ENCODE peak calls at places on chromosomes 6 and 20, in four cellular contexts. One of them, this sample, is unnamed.

GRCh38 chr6:51398064-51398740 is 579.5 kb downstream of the TFAP2B start:
- DNase-seq in K562: no peak
- DNase-seq in GM12878: peak; percentile 24
- DNase-seq in HepG2: no peak
- DNase-seq in this sample: no peak

GRCh38 chr20:19757487-19757972 is 528 bp upstream of the RIN2 start:
- DNase-seq in K562: no peak
- DNase-seq in GM12878: no peak
- DNase-seq in HepG2: peak; percentile 60
- DNase-seq in this sample: peak; percentile 74

GRCh38 chr6:113481441-113481840 is 375.7 kb upstream of the MARCKS start:
- DNase-seq in K562: no peak
- DNase-seq in GM12878: no peak
- DNase-seq in HepG2: no peak
- DNase-seq in this sample: no peak

GRCh38 chr6:163589401-163589800 is 174.9 kb downstream of the QKI start:
- DNase-seq in K562: no peak
- DNase-seq in GM12878: no peak
- DNase-seq in HepG2: no peak
- DNase-seq in this sample: no peak

GRCh38 chr20:61043681-61044080 is 208.4 kb upstream of the CDH4 start:
- DNase-seq in K562: no peak
- DNase-seq in GM12878: no peak
- DNase-seq in HepG2: no peak
- DNase-seq in this sample: no peak

GRCh38 chr6:152404458-152404857 is 232.7 kb downstream of the SYNE1 start:
- DNase-seq in K562: no peak
- DNase-seq in GM12878: no peak
- DNase-seq in HepG2: no peak
- DNase-seq in this sample: no peak

GRCh38 chr6:36947570-36948351 is 6.8 kb upstream of the PI16 start:
- DNase-seq in K562: no peak
- DNase-seq in GM12878: no peak
- DNase-seq in HepG2: no peak
- DNase-seq in this sample: peak; percentile 4

GRCh38 chr20:40650707-40651106 is 38.3 kb downstream of the MAFB start:
- DNase-seq in K562: no peak
- DNase-seq in GM12878: no peak
- DNase-seq in HepG2: no peak
- DNase-seq in this sample: no peak

GRCh38 chr20:11569163-11569562 is 348.5 kb upstream of the BTBD3 start:
- DNase-seq in K562: no peak
- DNase-seq in GM12878: no peak
- DNase-seq in HepG2: no peak
- DNase-seq in this sample: peak; percentile 66

GRCh38 chr6:140490086-140490485 is 1115.6 kb upstream of the CITED2 start:
- DNase-seq in K562: no peak
- DNase-seq in GM12878: no peak
- DNase-seq in HepG2: no peak
- DNase-seq in this sample: no peak

GRCh38 chr20:46323557-46323956 is 15.3 kb upstream of the CDH22 start:
- DNase-seq in K562: no peak
- DNase-seq in GM12878: no peak
- DNase-seq in HepG2: no peak
- DNase-seq in this sample: no peak

GRCh38 chr20:18721716-18722115 is 91.9 kb upstream of the SCP2D1 start:
- DNase-seq in K562: no peak
- DNase-seq in GM12878: no peak
- DNase-seq in HepG2: no peak
- DNase-seq in this sample: no peak

GRCh38 chr6:68238097-68238597 is 396.9 kb upstream of the ADGRB3 start:
- DNase-seq in K562: peak; percentile 17
- DNase-seq in GM12878: no peak
- DNase-seq in HepG2: no peak
- DNase-seq in this sample: no peak

GRCh38 chr20:45826381-45827019 is 612 bp downstream of the TNNC2 start:
- DNase-seq in K562: peak; percentile 63
- DNase-seq in GM12878: no peak
- DNase-seq in HepG2: no peak
- DNase-seq in this sample: no peak

GRCh38 chr20:9889270-9889981 is 50.5 kb upstream of the PAK5 start:
- DNase-seq in K562: no peak
- DNase-seq in GM12878: peak; percentile 25
- DNase-seq in HepG2: peak; percentile 35
- DNase-seq in this sample: no peak

GRCh38 chr6:43978473-43979360 is 148.5 kb downstream of the MRPL14 start:
- DNase-seq in K562: no peak
- DNase-seq in GM12878: no peak
- DNase-seq in HepG2: no peak
- DNase-seq in this sample: no peak

GRCh38 chr6:149723771-149724417 is 6.0 kb upstream of the LATS1 start:
- DNase-seq in K562: peak; percentile 89
- DNase-seq in GM12878: no peak
- DNase-seq in HepG2: peak; percentile 77
- DNase-seq in this sample: no peak

GRCh38 chr20:21077809-21078345 is 28.3 kb downstream of the LINC00237 start:
- DNase-seq in K562: no peak
- DNase-seq in GM12878: no peak
- DNase-seq in HepG2: peak; percentile 99
- DNase-seq in this sample: no peak

GRCh38 chr20:43799150-43799711 is 72.4 kb upstream of the GTSF1L start:
- DNase-seq in K562: no peak
- DNase-seq in GM12878: no peak
- DNase-seq in HepG2: no peak
- DNase-seq in this sample: no peak

GRCh38 chr20:61487346-61488022 is 235.4 kb downstream of the CDH4 start:
- DNase-seq in K562: no peak
- DNase-seq in GM12878: no peak
- DNase-seq in HepG2: no peak
- DNase-seq in this sample: no peak

GRCh38 chr20:49899551-49900383 is 15.6 kb downstream of the SPATA2 start:
- DNase-seq in K562: no peak
- DNase-seq in GM12878: no peak
- DNase-seq in HepG2: no peak
- DNase-seq in this sample: no peak

GRCh38 chr20:52621401-52621800 is 350.8 kb upstream of the TSHZ2 start:
- DNase-seq in K562: no peak
- DNase-seq in GM12878: no peak
- DNase-seq in HepG2: no peak
- DNase-seq in this sample: no peak

GRCh38 chr20:24576447-24576846 is 107.0 kb downstream of the SYNDIG1 start:
- DNase-seq in K562: no peak
- DNase-seq in GM12878: no peak
- DNase-seq in HepG2: no peak
- DNase-seq in this sample: no peak
- TF ChIP-seq TCF7 in K562: no peak
- TF ChIP-seq TCF7 in GM12878: no peak
- TF ChIP-seq TCF7 in HepG2: no peak
- TF ChIP-seq TCF7 in this sample: no peak

DNA sequence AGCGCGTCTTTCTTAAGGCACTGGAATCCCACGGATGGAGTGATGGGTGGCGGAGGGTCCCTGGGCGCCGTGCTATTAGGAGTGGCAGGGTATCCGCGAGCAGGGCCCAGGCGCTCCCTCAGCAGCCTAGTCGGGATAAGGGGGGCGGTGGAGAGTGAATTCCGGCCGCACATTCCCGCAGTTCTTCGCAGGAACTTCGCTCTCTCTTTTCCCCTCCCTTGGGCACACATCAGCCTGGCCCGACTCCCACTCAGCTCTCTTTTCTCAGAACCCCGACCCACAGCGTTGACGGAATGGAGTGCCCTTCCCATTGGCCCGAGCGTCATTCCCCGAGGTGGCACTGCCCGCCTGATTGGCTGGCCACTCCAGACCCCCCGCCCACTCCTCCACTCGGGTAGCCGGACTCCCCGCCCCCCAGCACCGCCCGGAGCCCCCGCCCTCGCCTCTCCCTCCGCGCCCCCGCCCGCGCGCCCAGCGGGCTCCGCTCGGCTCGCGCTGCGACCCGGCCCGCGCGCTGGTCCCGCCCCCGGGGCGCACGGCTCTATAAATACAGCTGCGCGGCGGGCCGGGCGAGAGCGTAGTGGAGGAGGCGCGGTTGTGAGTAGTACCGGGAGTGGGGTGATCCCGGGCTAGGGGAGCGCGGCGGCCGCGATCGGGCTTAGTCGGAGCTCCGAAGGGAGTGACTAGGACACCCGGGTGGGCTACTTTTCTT is at the start of gene ID4:
- DNase-seq in K562: no peak
- DNase-seq in GM12878: no peak
- DNase-seq in HepG2: no peak
- DNase-seq in this sample: peak; percentile 97
- TF ChIP-seq TCF7 in K562: no peak
- TF ChIP-seq TCF7 in GM12878: no peak
- TF ChIP-seq TCF7 in HepG2: no peak
- TF ChIP-seq TCF7 in this sample: no peak

GRCh38 chr6:29845405-29846006 is 17.9 kb downstream of the HLA-G start:
- DNase-seq in K562: no peak
- DNase-seq in GM12878: peak; percentile 8
- DNase-seq in HepG2: peak; percentile 45
- DNase-seq in this sample: no peak
- TF ChIP-seq TCF7 in K562: no peak
- TF ChIP-seq TCF7 in GM12878: no peak
- TF ChIP-seq TCF7 in HepG2: no peak
- TF ChIP-seq TCF7 in this sample: no peak

DNA sequence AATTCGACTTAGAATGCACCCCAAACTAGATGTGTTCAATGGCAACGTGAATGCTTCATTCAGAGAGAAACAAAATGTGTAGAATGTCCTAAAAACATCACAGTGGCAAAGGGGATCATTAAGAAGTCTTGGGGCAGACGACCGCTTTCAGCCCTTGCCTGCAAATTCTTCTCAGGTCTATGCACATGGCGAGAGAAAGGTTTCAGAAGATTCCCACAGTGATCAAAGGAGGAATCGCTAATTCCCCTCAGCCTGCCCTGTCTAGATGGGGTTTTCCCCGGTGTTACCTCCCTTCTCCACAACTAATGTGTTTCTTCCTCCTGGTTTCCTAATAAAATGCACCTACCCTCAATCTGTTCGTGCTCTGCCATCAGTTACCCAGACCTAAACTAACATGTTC is 13.3 kb upstream of the NHSL1 start:
- DNase-seq in K562: no peak
- DNase-seq in GM12878: no peak
- DNase-seq in HepG2: no peak
- DNase-seq in this sample: no peak
- TF ChIP-seq TCF7 in K562: no peak
- TF ChIP-seq TCF7 in GM12878: no peak
- TF ChIP-seq TCF7 in HepG2: no peak
- TF ChIP-seq TCF7 in this sample: no peak

This sample was measured in WTC11.